ENCODE peak calls at places on chromosomes 3 and 15, in four cellular contexts. P, X, F and V are unnamed samples.

GRCh38 chr3:159417761-159418160 is 570.9 kb upstream of the IL12A start:
- DNase-seq in P (peak), X (no peak), F (no peak), V (peak)

GRCh38 chr3:108554913-108555571 is 34.2 kb downstream of the CIP2A start:
- DNase-seq in P (no peak), X (no peak), F (no peak), V (no peak)

GRCh38 chr15:68768321-68768720 is 52.4 kb downstream of the ANP32A start:
- DNase-seq in P (peak), X (no peak), F (no peak), V (peak)

GRCh38 chr15:100241572-100242479 is 99.9 kb downstream of the ADAMTS17 start:
- DNase-seq in P (peak), X (peak), F (no peak), V (peak)

GRCh38 chr15:69794643-69795461 is 302.9 kb downstream of the TLE3 start:
- DNase-seq in P (peak), X (peak), F (no peak), V (peak)

GRCh38 chr3:118089563-118089962 is 945.1 kb downstream of the IGSF11 start:
- DNase-seq in P (peak), X (no peak), F (no peak), V (peak)

GRCh38 chr15:68844856-68845550 is 24.3 kb upstream of the ANP32A start:
- DNase-seq in P (no peak), X (no peak), F (no peak), V (no peak)

GRCh38 chr3:146164071-146164470 is 3.1 kb upstream of the PLOD2 start:
- DNase-seq in P (peak), X (no peak), F (no peak), V (peak)

GRCh38 chr15:43469867-43470266 is 23.1 kb downstream of the TP53BP1 start:
- DNase-seq in P (peak), X (no peak), F (no peak), V (peak)

GRCh38 chr3:161273589-161274218 is 52.6 kb downstream of the NMD3 start:
- DNase-seq in P (peak), X (no peak), F (peak), V (peak)

GRCh38 chr15:67998599-67999122 is 55.5 kb upstream of the PIAS1 start:
- DNase-seq in P (peak), X (no peak), F (no peak), V (peak)

GRCh38 chr15:31468911-31469800 is 142.5 kb downstream of the KLF13 start:
- DNase-seq in P (no peak), X (no peak), F (no peak), V (no peak)

GRCh38 chr15:101451192-101451799 is 38.2 kb downstream of the PCSK6 start:
- DNase-seq in P (peak), X (no peak), F (no peak), V (peak)

GRCh38 chr3:155218470-155218869 is 75.0 kb downstream of the STRIT1 start:
- DNase-seq in P (peak), X (no peak), F (no peak), V (no peak)

GRCh38 chr3:53890726-53891499 is 746 bp downstream of the SELENOK start:
- DNase-seq in P (peak), X (no peak), F (no peak), V (peak)

GRCh38 chr3:109195812-109196211 is 59.3 kb downstream of the C3orf85 start:
- DNase-seq in P (no peak), X (peak), F (no peak), V (no peak)

GRCh38 chr3:183911763-183912506 is 27.3 kb upstream of the PARL start:
- DNase-seq in P (no peak), X (no peak), F (no peak), V (peak)

GRCh38 chr15:76293361-76293760 is 17.9 kb downstream of the ETFA start:
- DNase-seq in P (peak), X (no peak), F (no peak), V (peak)

GRCh38 chr3:39273119-39273518 is 6.7 kb downstream of the CX3CR1 start:
- DNase-seq in P (no peak), X (peak), F (no peak), V (no peak)

GRCh38 chr3:193157051-193157450 is 84.0 kb upstream of the PLAAT1 start:
- DNase-seq in P (no peak), X (no peak), F (no peak), V (no peak)

GRCh38 chr15:47885921-47886320 is 168.6 kb downstream of the SEMA6D start:
- DNase-seq in P (peak), X (no peak), F (no peak), V (peak)

GRCh38 chr3:189361103-189361835 is 189.5 kb downstream of the TPRG1 start:
- DNase-seq in P (no peak), X (no peak), F (no peak), V (no peak)

GRCh38 chr3:22284559-22284958 is 533.5 kb upstream of the ZNF385D start:
- DNase-seq in P (peak), X (no peak), F (no peak), V (peak)

GRCh38 chr3:145767909-145768308 is 393.1 kb downstream of the PLOD2 start:
- DNase-seq in P (peak), X (no peak), F (no peak), V (peak)

GRCh38 chr3:192915306-192915705 is 2.4 kb downstream of the MB21D2 start:
- DNase-seq in P (peak), X (no peak), F (no peak), V (peak)